ENCODE peak calls at places on chromosome 7, in eight cellular contexts. B, Q, V, E, N, F, C and M are unnamed samples.
A peak's percentile ranks its signal among the peaks of the same experiment; 100 is the strongest.

GRCh38 chr7:7912937-7913336 is 55.7 kb upstream of the GLCCI1 start:
- DNase-seq in C (no peak), V (no peak), Q (no peak), F (no peak), B (no peak), N (no peak), E (no peak), M (no peak)

GRCh38 chr7:10779465-10780399 is 193.9 kb upstream of the PHF14 start:
- DNase-seq in V (no peak), Q (no peak), N (no peak), F (no peak), C (no peak), E (no peak), B (no peak), M (no peak)

GRCh38 chr7:75869776-75870379 is 9.0 kb upstream of the RHBDD2 start:
- DNase-seq in B (no peak), E (no peak), F (no peak), V (peak; percentile 60), N (no peak), Q (no peak), C (no peak), M (no peak)

GRCh38 chr7:106201176-106201575 is 83.6 kb downstream of the NAMPT start:
- DNase-seq in V (no peak), Q (no peak), F (no peak), C (no peak), E (no peak), B (no peak), N (no peak), M (no peak)

GRCh38 chr7:128362670-128363069 is 1.2 kb upstream of the PRRT4 start:
- DNase-seq in V (peak; percentile 78), C (no peak), F (no peak), Q (no peak), B (no peak), N (no peak), E (no peak), M (no peak)

GRCh38 chr7:158492372-158492771 is 95.3 kb downstream of the PTPRN2 start:
- DNase-seq in B (no peak), C (no peak), V (no peak), Q (no peak), N (no peak), F (no peak), E (no peak), M (no peak)

GRCh38 chr7:113085781-113086390 is 741 bp downstream of the GPR85 start:
- DNase-seq in C (no peak), Q (no peak), N (no peak), E (no peak), F (no peak), V (peak; percentile 19), B (no peak), M (no peak)

GRCh38 chr7:102978280-102978679 is 65.5 kb downstream of the LRRC17 start:
- DNase-seq in C (no peak), B (peak; percentile 68), V (peak; percentile 88), E (no peak), N (no peak), F (no peak), Q (peak; percentile 84), M (no peak)

GRCh38 chr7:21898265-21898930 is 47.3 kb downstream of the CDCA7L start:
- DNase-seq in V (no peak), B (no peak), E (no peak), Q (no peak), N (peak; percentile 54), F (no peak), C (no peak), M (no peak)

GRCh38 chr7:116713918-116714317 is 41.9 kb downstream of the MET start:
- DNase-seq in B (no peak), V (peak; percentile 40), C (no peak), N (no peak), F (no peak), Q (peak; percentile 14), E (no peak), M (no peak)

GRCh38 chr7:116711790-116712189 is 39.8 kb downstream of the MET start:
- DNase-seq in V (peak; percentile 48), F (no peak), Q (no peak), E (no peak), C (no peak), N (no peak), B (no peak), M (no peak)

GRCh38 chr7:116717137-116717536 is 45.1 kb downstream of the MET start:
- DNase-seq in Q (no peak), V (no peak), C (no peak), F (no peak), N (no peak), B (no peak), E (no peak), M (no peak)

GRCh38 chr7:116713500-116713899 is 41.5 kb downstream of the MET start:
- DNase-seq in F (no peak), N (no peak), B (no peak), Q (no peak), C (no peak), V (no peak), E (no peak), M (no peak)

GRCh38 chr7:116715087-116715486 is 43.1 kb downstream of the MET start:
- DNase-seq in E (no peak), V (no peak), Q (no peak), B (no peak), F (no peak), N (no peak), C (no peak), M (no peak)
- TF ChIP-seq CTCF in E (no peak), V (peak; percentile 32), Q (peak; percentile 53), B (no peak), F (no peak), N (no peak), C (no peak), M (no peak)

GRCh38 chr7:12211054-12212050 is at the start of gene TMEM106B:
- DNase-seq in C (peak; percentile 96), E (peak; percentile 97), Q (peak; percentile 91), V (peak; percentile 96), N (peak; percentile 99), F (peak; percentile 95), B (peak; percentile 99), M (peak; percentile 94)
- TF ChIP-seq CTCF in C (peak; percentile 59), E (no peak), Q (peak; percentile 14), V (peak; percentile 34), N (no peak), F (no peak), B (no peak), M (peak; percentile 13)

DNA sequence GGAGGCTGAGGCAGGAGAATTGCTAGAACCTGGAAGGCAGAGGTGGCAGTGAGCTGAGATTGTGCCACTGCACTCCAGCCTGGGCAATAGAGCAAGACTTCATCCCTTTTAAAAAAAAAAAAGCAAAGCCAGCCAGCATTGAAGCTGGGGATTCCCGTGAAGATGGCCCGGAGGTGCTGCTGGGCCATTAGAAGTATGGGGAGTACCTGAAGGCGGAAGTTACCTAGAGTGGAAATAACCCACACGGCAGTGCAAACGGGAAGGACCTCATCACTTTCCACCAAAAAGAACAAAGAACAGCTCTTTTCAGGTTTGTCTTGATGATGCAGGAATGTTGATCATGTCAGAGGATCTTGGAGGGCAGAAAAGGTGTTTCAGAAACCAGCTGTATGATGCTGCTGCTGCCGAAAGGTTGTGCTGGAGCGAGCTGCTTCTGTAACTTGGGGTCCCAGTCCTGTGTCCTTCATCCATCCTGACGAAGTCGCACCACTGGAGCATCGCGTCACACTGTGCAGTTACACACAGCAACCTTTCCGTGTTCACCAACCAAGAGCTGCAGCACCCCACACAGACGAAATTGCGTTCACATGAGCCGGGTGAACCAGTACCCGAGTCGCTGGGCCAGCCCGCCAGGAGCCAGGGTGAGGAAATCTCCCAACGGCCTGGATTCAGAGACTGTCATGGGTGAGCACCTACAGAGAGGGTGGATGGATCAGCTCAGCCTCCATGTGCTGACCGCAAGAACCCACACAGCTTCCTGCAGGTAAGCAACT is 8.2 kb downstream of the ZFAND2A start:
- DNase-seq in E (no peak), B (no peak), C (no peak), Q (no peak), N (no peak), F (no peak), V (no peak), M (no peak)
- TF ChIP-seq CTCF in E (no peak), B (no peak), C (no peak), Q (no peak), N (no peak), F (no peak), V (no peak), M (no peak)

GRCh38 chr7:15557186-15557585 is 4.6 kb downstream of the AGMO start:
- DNase-seq in B (no peak), E (no peak), C (no peak), V (no peak), Q (no peak), N (no peak), F (no peak), M (no peak)

GRCh38 chr7:15557686-15558085 is 4.1 kb downstream of the AGMO start:
- DNase-seq in V (no peak), F (no peak), B (no peak), N (no peak), E (no peak), C (no peak), Q (no peak), M (no peak)

GRCh38 chr7:15561840-15562239 is at the start of gene AGMO:
- DNase-seq in F (no peak), B (peak; percentile 76), E (no peak), Q (peak; percentile 40), V (peak; percentile 50), C (no peak), N (no peak), M (no peak)

GRCh38 chr7:15558747-15559146 is 3.1 kb downstream of the AGMO start:
- DNase-seq in Q (peak; percentile 54), B (no peak), F (no peak), N (no peak), E (no peak), C (no peak), V (peak; percentile 70), M (no peak)

DNA sequence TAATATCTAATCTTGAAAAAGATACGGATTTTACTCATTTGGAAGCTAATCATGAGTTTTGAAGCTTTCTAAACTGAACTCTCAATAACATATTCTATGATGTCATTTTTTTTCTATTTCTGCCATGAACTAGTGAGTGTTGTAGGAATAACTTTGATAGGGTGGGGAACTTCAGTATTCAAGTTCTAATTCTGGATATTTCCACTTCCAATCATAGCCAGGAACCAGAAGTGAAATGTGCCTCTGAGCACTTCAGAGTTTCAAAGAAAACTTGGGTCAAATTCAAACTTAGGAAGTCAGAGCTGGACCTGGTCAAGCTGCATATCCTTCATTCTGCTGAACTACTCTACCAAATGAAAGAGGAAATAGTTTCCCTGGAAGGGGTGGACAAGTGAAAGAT is 847 bp downstream of the AGMO start:
- DNase-seq in Q (no peak), N (no peak), E (no peak), F (no peak), B (no peak), C (no peak), V (no peak), M (no peak)
- TF ChIP-seq CTCF in Q (no peak), N (no peak), E (no peak), F (no peak), B (no peak), C (no peak), V (no peak), M (no peak)

DNA sequence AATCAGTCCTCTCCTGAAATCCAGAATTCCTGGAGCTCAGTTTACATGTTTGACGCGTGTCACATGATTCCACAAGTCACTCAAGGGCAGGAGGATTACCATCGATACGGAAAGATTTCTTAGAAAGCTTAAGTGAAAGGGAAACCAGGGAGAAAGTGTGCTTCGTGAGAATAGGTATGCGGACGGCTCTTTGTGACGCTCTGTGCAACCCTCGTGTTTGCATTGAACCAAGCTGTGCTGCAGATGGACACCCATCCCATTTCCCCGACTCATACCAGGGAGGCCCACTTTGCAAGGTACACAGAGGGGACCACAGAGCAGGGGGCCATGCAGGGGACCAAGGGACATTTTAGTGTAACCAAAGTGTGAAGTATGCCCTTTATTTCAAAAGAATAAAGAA is 43.2 kb downstream of the IKZF1 start:
- DNase-seq in B (no peak), F (no peak), Q (no peak), N (no peak), C (no peak), E (no peak), V (no peak), M (no peak)
- TF ChIP-seq CTCF in B (no peak), F (no peak), Q (no peak), N (no peak), C (no peak), E (no peak), V (no peak), M (no peak)